ENCODE peak calls at places on chromosome 13, in four cellular contexts. One of them, this sample, is unnamed.

GRCh38 chr13:27273658-27274425 is 3.2 kb downstream of the RASL11A start:
- DNase-seq in stimulated activated naive CD8-positive, alpha-beta T cell treated with anti-CD3 and anti-CD28 coated beads, Interleukin-15, amount 100 ng/mL, for 72 hours: no peak
- DNase-seq in stimulated activated CD8-positive, alpha-beta memory T cell treated with anti-CD3 and anti-CD28 coated beads, Interleukin-4, amount 100 ng/mL, for 1 hour: no peak
- DNase-seq in activated CD4-positive, alpha-beta T cell treated with anti-CD3 and anti-CD28 coated beads, Interleukin-2, amount 50 U/mL, for 1 hour: no peak
- DNase-seq in this sample: no peak

GRCh38 chr13:80214521-80214941 is 126.4 kb downstream of the SPRY2 start:
- DNase-seq in stimulated activated naive CD8-positive, alpha-beta T cell treated with anti-CD3 and anti-CD28 coated beads, Interleukin-15, amount 100 ng/mL, for 72 hours: no peak
- DNase-seq in stimulated activated CD8-positive, alpha-beta memory T cell treated with anti-CD3 and anti-CD28 coated beads, Interleukin-4, amount 100 ng/mL, for 1 hour: no peak
- DNase-seq in activated CD4-positive, alpha-beta T cell treated with anti-CD3 and anti-CD28 coated beads, Interleukin-2, amount 50 U/mL, for 1 hour: no peak
- DNase-seq in this sample: no peak

GRCh38 chr13:68551701-68552522 is 1321.8 kb upstream of the PCDH9 start:
- DNase-seq in stimulated activated naive CD8-positive, alpha-beta T cell treated with anti-CD3 and anti-CD28 coated beads, Interleukin-15, amount 100 ng/mL, for 72 hours: no peak
- DNase-seq in stimulated activated CD8-positive, alpha-beta memory T cell treated with anti-CD3 and anti-CD28 coated beads, Interleukin-4, amount 100 ng/mL, for 1 hour: no peak
- DNase-seq in activated CD4-positive, alpha-beta T cell treated with anti-CD3 and anti-CD28 coated beads, Interleukin-2, amount 50 U/mL, for 1 hour: no peak
- DNase-seq in this sample: no peak

GRCh38 chr13:98480915-98481510 is 95.9 kb downstream of the STK24 start:
- DNase-seq in stimulated activated naive CD8-positive, alpha-beta T cell treated with anti-CD3 and anti-CD28 coated beads, Interleukin-15, amount 100 ng/mL, for 72 hours: peak; percentile 63
- DNase-seq in stimulated activated CD8-positive, alpha-beta memory T cell treated with anti-CD3 and anti-CD28 coated beads, Interleukin-4, amount 100 ng/mL, for 1 hour: no peak
- DNase-seq in activated CD4-positive, alpha-beta T cell treated with anti-CD3 and anti-CD28 coated beads, Interleukin-2, amount 50 U/mL, for 1 hour: peak; percentile 15
- DNase-seq in this sample: no peak

GRCh38 chr13:73335226-73335625 is 276.4 kb downstream of the KLF5 start:
- DNase-seq in stimulated activated naive CD8-positive, alpha-beta T cell treated with anti-CD3 and anti-CD28 coated beads, Interleukin-15, amount 100 ng/mL, for 72 hours: no peak
- DNase-seq in stimulated activated CD8-positive, alpha-beta memory T cell treated with anti-CD3 and anti-CD28 coated beads, Interleukin-4, amount 100 ng/mL, for 1 hour: no peak
- DNase-seq in activated CD4-positive, alpha-beta T cell treated with anti-CD3 and anti-CD28 coated beads, Interleukin-2, amount 50 U/mL, for 1 hour: no peak
- DNase-seq in this sample: no peak

GRCh38 chr13:28560612-28561011 is 65.7 kb upstream of the FLT1 start:
- DNase-seq in stimulated activated naive CD8-positive, alpha-beta T cell treated with anti-CD3 and anti-CD28 coated beads, Interleukin-15, amount 100 ng/mL, for 72 hours: no peak
- DNase-seq in stimulated activated CD8-positive, alpha-beta memory T cell treated with anti-CD3 and anti-CD28 coated beads, Interleukin-4, amount 100 ng/mL, for 1 hour: no peak
- DNase-seq in activated CD4-positive, alpha-beta T cell treated with anti-CD3 and anti-CD28 coated beads, Interleukin-2, amount 50 U/mL, for 1 hour: no peak
- DNase-seq in this sample: no peak

GRCh38 chr13:78742659-78743058 is 83.7 kb upstream of the OBI1 start:
- DNase-seq in stimulated activated naive CD8-positive, alpha-beta T cell treated with anti-CD3 and anti-CD28 coated beads, Interleukin-15, amount 100 ng/mL, for 72 hours: no peak
- DNase-seq in stimulated activated CD8-positive, alpha-beta memory T cell treated with anti-CD3 and anti-CD28 coated beads, Interleukin-4, amount 100 ng/mL, for 1 hour: no peak
- DNase-seq in activated CD4-positive, alpha-beta T cell treated with anti-CD3 and anti-CD28 coated beads, Interleukin-2, amount 50 U/mL, for 1 hour: no peak
- DNase-seq in this sample: no peak

GRCh38 chr13:67841071-67841470 is 610.9 kb upstream of the PCDH9 start:
- DNase-seq in stimulated activated naive CD8-positive, alpha-beta T cell treated with anti-CD3 and anti-CD28 coated beads, Interleukin-15, amount 100 ng/mL, for 72 hours: no peak
- DNase-seq in stimulated activated CD8-positive, alpha-beta memory T cell treated with anti-CD3 and anti-CD28 coated beads, Interleukin-4, amount 100 ng/mL, for 1 hour: no peak
- DNase-seq in activated CD4-positive, alpha-beta T cell treated with anti-CD3 and anti-CD28 coated beads, Interleukin-2, amount 50 U/mL, for 1 hour: no peak
- DNase-seq in this sample: no peak

GRCh38 chr13:87093399-87093798 is 577.8 kb upstream of the SLITRK5 start:
- DNase-seq in stimulated activated naive CD8-positive, alpha-beta T cell treated with anti-CD3 and anti-CD28 coated beads, Interleukin-15, amount 100 ng/mL, for 72 hours: no peak
- DNase-seq in stimulated activated CD8-positive, alpha-beta memory T cell treated with anti-CD3 and anti-CD28 coated beads, Interleukin-4, amount 100 ng/mL, for 1 hour: no peak
- DNase-seq in activated CD4-positive, alpha-beta T cell treated with anti-CD3 and anti-CD28 coated beads, Interleukin-2, amount 50 U/mL, for 1 hour: no peak
- DNase-seq in this sample: no peak

GRCh38 chr13:27482996-27483395 is 32.6 kb upstream of the MTIF3 start:
- DNase-seq in stimulated activated naive CD8-positive, alpha-beta T cell treated with anti-CD3 and anti-CD28 coated beads, Interleukin-15, amount 100 ng/mL, for 72 hours: no peak
- DNase-seq in stimulated activated CD8-positive, alpha-beta memory T cell treated with anti-CD3 and anti-CD28 coated beads, Interleukin-4, amount 100 ng/mL, for 1 hour: no peak
- DNase-seq in activated CD4-positive, alpha-beta T cell treated with anti-CD3 and anti-CD28 coated beads, Interleukin-2, amount 50 U/mL, for 1 hour: no peak
- DNase-seq in this sample: peak; percentile 92

GRCh38 chr13:86051134-86052103 is 252.2 kb upstream of the SLITRK6 start:
- DNase-seq in stimulated activated naive CD8-positive, alpha-beta T cell treated with anti-CD3 and anti-CD28 coated beads, Interleukin-15, amount 100 ng/mL, for 72 hours: no peak
- DNase-seq in stimulated activated CD8-positive, alpha-beta memory T cell treated with anti-CD3 and anti-CD28 coated beads, Interleukin-4, amount 100 ng/mL, for 1 hour: no peak
- DNase-seq in activated CD4-positive, alpha-beta T cell treated with anti-CD3 and anti-CD28 coated beads, Interleukin-2, amount 50 U/mL, for 1 hour: no peak
- DNase-seq in this sample: no peak